ENCODE peak calls at places on chromosome 2, in six cellular contexts. Y is PC-9, G is H9, W is hepatocyte, O is lower lobe of right lung, V is heart left ventricle. S is an unnamed sample.

GRCh38 chr2:176473177-176473576 is 203.9 kb downstream of the MTX2 start:
- DNase-seq in Y (no peak), G (no peak), W (no peak), O (no peak), V (no peak), S (peak; percentile 92)

GRCh38 chr2:46135936-46136335 is 161.3 kb upstream of the EPAS1 start:
- DNase-seq in Y (no peak), G (no peak), W (peak; percentile 28), O (no peak), V (no peak), S (no peak)

GRCh38 chr2:96142217-96143113 is 2.8 kb downstream of the DUSP2 start:
- DNase-seq in Y (no peak), G (peak; percentile 65), W (no peak), O (peak; percentile 37), V (peak; percentile 62), S (no peak)

GRCh38 chr2:62705859-62706720 is 577 bp downstream of the EHBP1 start:
- DNase-seq in Y (peak; percentile 51), G (peak; percentile 74), W (peak; percentile 79), O (peak; percentile 77), V (peak; percentile 78), S (no peak)

GRCh38 chr2:168231609-168232241 is 15.7 kb downstream of the STK39 start:
- DNase-seq in Y (no peak), G (no peak), W (no peak), O (no peak), V (no peak), S (no peak)

GRCh38 chr2:153213022-153213421 is 265.5 kb downstream of the RPRM start:
- DNase-seq in Y (no peak), G (no peak), W (no peak), O (no peak), V (no peak), S (no peak)

GRCh38 chr2:12493031-12493513 is 223.7 kb upstream of the TRIB2 start:
- DNase-seq in Y (peak; percentile 87), G (no peak), W (peak; percentile 34), O (no peak), V (no peak), S (peak; percentile 59)

GRCh38 chr2:27025861-27026851 is 6.6 kb upstream of the TMEM214 start:
- DNase-seq in Y (no peak), G (no peak), W (no peak), O (no peak), V (no peak), S (no peak)

GRCh38 chr2:102094917-102095316 is 47.6 kb upstream of the IL1R1 start:
- DNase-seq in Y (peak; percentile 72), G (no peak), W (peak; percentile 86), O (no peak), V (no peak), S (peak; percentile 77)

GRCh38 chr2:36729067-36729466 is 32.6 kb downstream of the VIT start:
- DNase-seq in Y (no peak), G (no peak), W (no peak), O (no peak), V (no peak), S (no peak)

GRCh38 chr2:200747668-200748618 is 63.8 kb upstream of the BZW1 start:
- DNase-seq in Y (no peak), G (no peak), W (peak; percentile 59), O (no peak), V (no peak), S (no peak)

GRCh38 chr2:9169310-9170107 is 37.1 kb upstream of the ASAP2 start:
- DNase-seq in Y (peak; percentile 52), G (no peak), W (no peak), O (no peak), V (no peak), S (no peak)

GRCh38 chr2:218985021-218985324 is at the start of gene FEV:
- DNase-seq in Y (no peak), G (no peak), W (no peak), O (no peak), V (no peak), S (no peak)

GRCh38 chr2:128727404-128727803 is 408.7 kb upstream of the HS6ST1 start:
- DNase-seq in Y (no peak), G (no peak), W (no peak), O (no peak), V (no peak), S (no peak)

GRCh38 chr2:15601681-15602080 is 10.0 kb downstream of the DDX1 start:
- DNase-seq in Y (no peak), G (no peak), W (no peak), O (no peak), V (no peak), S (no peak)

GRCh38 chr2:46025683-46026082 is 271.5 kb upstream of the EPAS1 start:
- DNase-seq in Y (no peak), G (no peak), W (no peak), O (no peak), V (no peak), S (no peak)

GRCh38 chr2:159971365-159972122 is 90.9 kb downstream of the PLA2R1 start:
- DNase-seq in Y (no peak), G (no peak), W (no peak), O (no peak), V (no peak), S (peak; percentile 45)

GRCh38 chr2:213229814-213230213 is 54.5 kb upstream of the SPAG16 start:
- DNase-seq in Y (no peak), G (no peak), W (no peak), O (no peak), V (no peak), S (no peak)

GRCh38 chr2:239765076-239765845 is 259.9 kb downstream of the NDUFA10 start:
- DNase-seq in Y (no peak), G (no peak), W (no peak), O (peak; percentile 20), V (no peak), S (no peak)

GRCh38 chr2:226256709-226257401 is 542.8 kb downstream of the IRS1 start:
- DNase-seq in Y (no peak), G (no peak), W (no peak), O (no peak), V (no peak), S (no peak)

GRCh38 chr2:217753460-217754200 is 249.2 kb downstream of the TNS1 start:
- DNase-seq in Y (no peak), G (no peak), W (peak; percentile 34), O (no peak), V (no peak), S (no peak)

GRCh38 chr2:86221066-86221684 is 21.9 kb downstream of the MRPL35 start:
- DNase-seq in Y (no peak), G (peak; percentile 67), W (peak; percentile 73), O (no peak), V (no peak), S (no peak)

GRCh38 chr2:196169521-196169920 is 1.9 kb downstream of the STK17B start:
- DNase-seq in Y (no peak), G (no peak), W (no peak), O (no peak), V (no peak), S (no peak)

GRCh38 chr2:102049756-102050443 is 58.1 kb downstream of the IL1R2 start:
- DNase-seq in Y (no peak), G (no peak), W (no peak), O (no peak), V (no peak), S (no peak)

DNA sequence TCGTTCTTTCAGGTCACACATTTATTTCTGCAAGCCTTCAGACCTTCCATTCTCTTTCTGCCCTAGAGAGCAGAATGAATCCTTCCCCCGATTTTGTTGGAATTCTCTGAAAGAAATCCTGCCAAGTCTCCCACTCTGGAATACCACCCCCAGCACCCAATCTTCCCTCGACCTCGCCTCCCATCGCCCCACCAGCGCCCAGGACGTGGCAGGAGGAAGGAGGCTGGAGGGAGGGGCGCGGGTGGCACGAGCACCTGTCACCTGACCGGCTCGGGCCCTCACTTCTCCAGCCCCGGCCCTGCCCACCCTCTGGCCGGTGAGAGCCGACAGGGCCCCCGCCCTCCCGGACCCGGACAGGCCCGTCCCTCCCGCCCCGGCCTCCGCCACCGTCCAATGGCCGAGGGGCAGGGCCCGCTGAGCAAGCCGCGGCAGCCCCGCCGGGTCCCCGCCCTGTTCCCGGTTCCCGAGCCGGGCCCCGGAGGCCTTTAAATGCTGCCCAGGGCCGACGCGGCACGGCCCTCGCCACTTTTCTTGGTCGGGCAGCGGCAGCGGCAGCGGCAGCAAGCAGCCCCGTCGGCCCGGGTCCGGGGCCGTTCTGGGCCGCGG is at the start of gene LGALSL:
- DNase-seq in Y (peak; percentile 71), G (peak; percentile 92), W (peak; percentile 94), O (peak; percentile 90), V (peak; percentile 89), S (peak; percentile 65)
- H3K27ac ChIP-seq in Y (peak within 1 kb of the TSS; percentile 99), G (no peak within 1 kb of the TSS), W (peak within 1 kb of the TSS; percentile 98), O (peak within 1 kb of the TSS; percentile 95), V (peak within 1 kb of the TSS; percentile 89), S (peak within 1 kb of the TSS; percentile 91)

GRCh38 chr2:51350100-51350499 is 318.2 kb upstream of the NRXN1 start:
- DNase-seq in Y (no peak), G (no peak), W (no peak), O (no peak), V (no peak), S (no peak)
- TF ChIP-seq CTCF in Y (no peak), G (no peak), W (no peak), O (no peak), V (no peak), S (no peak)

GRCh38 chr2:84827978-84828575 is 52.8 kb downstream of the TRABD2A start:
- DNase-seq in Y (no peak), G (no peak), W (no peak), O (no peak), V (no peak), S (no peak)
- H3K27ac ChIP-seq in Y (no peak overlapping the region), G (no peak overlapping the region), W (no peak overlapping the region), O (no peak overlapping the region), V (no peak overlapping the region), S (no peak overlapping the region)

DNA sequence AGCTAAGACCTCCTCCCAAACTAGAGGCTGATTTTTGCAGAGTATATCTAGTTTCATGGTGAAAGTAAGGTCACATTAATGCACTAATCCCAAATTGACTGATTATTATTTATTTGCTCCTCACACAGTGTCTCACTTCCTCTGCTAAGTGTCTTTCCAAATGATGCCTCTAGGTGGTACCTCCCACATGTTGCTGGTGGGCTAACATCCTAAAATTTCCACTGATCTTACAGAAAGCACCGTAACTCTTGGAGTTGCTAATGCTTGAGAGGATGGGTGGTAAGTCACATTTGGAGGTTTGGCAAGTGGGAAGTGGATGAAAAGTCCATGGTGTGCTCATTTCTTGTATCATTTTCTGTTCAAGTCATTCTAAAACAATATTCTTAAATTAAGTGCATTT is 428.7 kb upstream of the GYPC start:
- DNase-seq in Y (no peak), G (no peak), W (no peak), O (no peak), V (no peak), S (no peak)
- TF ChIP-seq CTCF in Y (peak; percentile 55), G (peak; percentile 62), W (no peak), O (no peak), V (no peak), S (no peak)

GRCh38 chr2:11393711-11394236 is 49.3 kb upstream of the ROCK2 start:
- DNase-seq in Y (no peak), G (no peak), W (peak; percentile 63), O (no peak), V (no peak), S (no peak)
- H3K27ac ChIP-seq in Y (no peak overlapping the region), G (no peak overlapping the region), W (peak overlapping the region; percentile 84), O (peak overlapping the region; percentile 50), V (no peak overlapping the region), S (no peak overlapping the region)

DNA sequence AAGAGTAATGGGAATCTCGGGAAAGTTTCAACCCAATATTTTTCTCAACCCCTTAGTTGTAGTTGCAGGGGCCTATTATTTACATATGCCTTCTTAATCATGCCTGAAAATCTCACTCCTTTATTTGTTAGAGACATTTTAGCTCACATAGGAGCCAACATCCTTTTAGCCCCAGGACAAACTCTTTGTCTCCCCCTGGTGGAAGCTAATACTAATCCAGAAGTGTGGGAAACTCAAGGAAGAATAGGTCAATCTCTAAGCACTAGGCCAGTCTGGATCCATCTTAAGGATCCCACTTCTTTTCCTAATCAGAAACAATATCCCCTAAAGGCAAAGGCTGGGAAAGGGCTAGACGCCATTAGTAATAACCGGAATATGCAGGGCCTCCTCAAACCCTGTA is 550.9 kb upstream of the PKDCC start:
- DNase-seq in Y (no peak), G (no peak), W (no peak), O (no peak), V (no peak), S (no peak)
- TF ChIP-seq CTCF in Y (peak; percentile 65), G (peak; percentile 50), W (no peak), O (no peak), V (peak; percentile 18), S (peak; percentile 45)

S was measured in foreskin keratinocyte.